ENCODE peak calls at places on chromosome 14, in four cellular contexts. B, X, P and T are unnamed samples.

GRCh38 chr14:66380143-66380542 is 106.0 kb upstream of the CCDC196 start:
- DNase-seq in X (no peak), B (no peak), P (no peak), T (no peak)

GRCh38 chr14:103899316-103899715 is 28.9 kb upstream of the TDRD9 start:
- DNase-seq in P (no peak), B (no peak), X (no peak), T (no peak)

GRCh38 chr14:69484444-69485113 is at the start of gene PLEKHD1:
- DNase-seq in B (no peak), P (no peak), X (no peak), T (no peak)

GRCh38 chr14:35326364-35326763 is 34.2 kb downstream of the PSMA6 start:
- DNase-seq in B (no peak), X (no peak), P (no peak), T (no peak)

GRCh38 chr14:100065942-100066574 is 836 bp downstream of the EVL start:
- DNase-seq in B (no peak), X (peak), P (no peak), T (peak)

GRCh38 chr14:67510121-67510520 is 21.6 kb upstream of the TMEM229B start:
- DNase-seq in B (no peak), P (peak), X (no peak), T (no peak)

GRCh38 chr14:67940894-67941455 is 121.4 kb downstream of the RAD51B start:
- DNase-seq in P (peak), X (no peak), B (no peak), T (no peak)

GRCh38 chr14:106185837-106186233 is 659.5 kb downstream of the TMEM121 start:
- DNase-seq in P (no peak), X (peak), B (no peak), T (peak)

GRCh38 chr14:39393289-39393688 is 38.9 kb downstream of the FBXO33 start:
- DNase-seq in X (no peak), P (no peak), B (no peak), T (no peak)

GRCh38 chr14:51157012-51157411 is 62.1 kb upstream of the TRIM9 start:
- DNase-seq in X (peak), B (no peak), P (peak), T (no peak)

GRCh38 chr14:92607702-92608429 is 94.3 kb downstream of the RIN3 start:
- DNase-seq in P (peak), X (no peak), B (no peak), T (no peak)

GRCh38 chr14:61258985-61259384 is 22.2 kb downstream of the TMEM30B start:
- DNase-seq in B (no peak), X (no peak), P (peak), T (no peak)

GRCh38 chr14:68043752-68044151 is 224.2 kb downstream of the RAD51B start:
- DNase-seq in B (no peak), X (no peak), P (no peak), T (no peak)

GRCh38 chr14:101508196-101508947 is 52.9 kb upstream of the DIO3 start:
- DNase-seq in B (peak), P (no peak), X (no peak), T (no peak)

GRCh38 chr14:99599440-99599839 is 4.6 kb downstream of the CCDC85C start:
- DNase-seq in B (no peak), X (no peak), P (no peak), T (no peak)

GRCh38 chr14:95106966-95107365 is 50.4 kb downstream of the DICER1 start:
- DNase-seq in B (no peak), X (no peak), P (peak), T (no peak)

GRCh38 chr14:21104448-21105060 is 3.7 kb downstream of the TMEM253 start:
- DNase-seq in B (peak), P (peak), X (peak), T (peak)

GRCh38 chr14:95067526-95067925 is 89.8 kb downstream of the DICER1 start:
- DNase-seq in X (no peak), P (no peak), B (peak), T (no peak)

GRCh38 chr14:100679707-100680438 is 46.8 kb upstream of the DLK1 start:
- DNase-seq in X (no peak), B (no peak), P (peak), T (no peak)

GRCh38 chr14:33846100-33846824 is 104.6 kb downstream of the EGLN3 start:
- DNase-seq in X (no peak), P (no peak), B (no peak), T (no peak)

GRCh38 chr14:61461808-61462275 is 140.5 kb downstream of the PRKCH start:
- DNase-seq in X (peak), P (peak), B (no peak), T (no peak)

GRCh38 chr14:74425525-74426201 is 347 bp downstream of the SYNDIG1L start:
- DNase-seq in B (peak), P (no peak), X (peak), T (no peak)

GRCh38 chr14:49961270-49962222 is 68.7 kb downstream of the ARF6 start:
- DNase-seq in B (no peak), X (no peak), P (no peak), T (no peak)

GRCh38 chr14:103825103-103825502 is 22.3 kb downstream of the PPP1R13B start:
- DNase-seq in B (no peak), P (no peak), X (no peak), T (no peak)

GRCh38 chr14:23409966-23410635 is 2.0 kb upstream of the MYH6 start:
- DNase-seq in B (no peak), X (no peak), P (no peak), T (no peak)

GRCh38 chr14:100417466-100417865 is 94.3 kb downstream of the SLC25A47 start:
- DNase-seq in B (no peak), X (no peak), P (peak), T (no peak)